ENCODE peak calls at places on chromosomes 13 and 19, in six cellular contexts. R, M, A, C, L and P are unnamed samples.

GRCh38 chr13:20788312-20788711 is 14.6 kb upstream of the EEF1AKMT1 start:
- DNase-seq in R (peak), M (no peak), A (no peak), C (no peak), L (peak), P (no peak)

GRCh38 chr19:43809762-43810696 is 7.8 kb upstream of the LYPD5 start:
- DNase-seq in R (peak), M (peak), A (peak), C (peak), L (peak), P (peak)

GRCh38 chr13:50592412-50593145 is 250.9 kb downstream of the DLEU7 start:
- DNase-seq in R (peak), M (peak), A (peak), C (peak), L (peak), P (peak)

GRCh38 chr13:71758823-71759222 is 108.2 kb downstream of the DACH1 start:
- DNase-seq in R (peak), M (no peak), A (peak), C (no peak), L (no peak), P (peak)

GRCh38 chr13:113929628-113930615 is 44.0 kb downstream of the C13orf46 start:
- DNase-seq in R (no peak), M (no peak), A (no peak), C (no peak), L (no peak), P (no peak)

GRCh38 chr19:47534628-47535027 is 19.8 kb upstream of the NAPA start:
- DNase-seq in R (no peak), M (no peak), A (no peak), C (no peak), L (no peak), P (no peak)

GRCh38 chr13:67740871-67741475 is 510.8 kb upstream of the PCDH9 start:
- DNase-seq in R (no peak), M (no peak), A (peak), C (no peak), L (no peak), P (peak)

GRCh38 chr13:50843256-50844043 is at the start of gene DLEU7:
- DNase-seq in R (no peak), M (no peak), A (no peak), C (no peak), L (no peak), P (no peak)

GRCh38 chr13:75250526-75251183 is 231.3 kb downstream of the TBC1D4 start:
- DNase-seq in R (peak), M (no peak), A (no peak), C (no peak), L (peak), P (peak)

GRCh38 chr13:75305057-75305456 is 176.9 kb downstream of the TBC1D4 start:
- DNase-seq in R (peak), M (no peak), A (no peak), C (no peak), L (no peak), P (peak)

GRCh38 chr13:34162545-34162936 is 344.6 kb downstream of the RFC3 start:
- DNase-seq in R (no peak), M (no peak), A (no peak), C (no peak), L (peak), P (peak)

GRCh38 chr19:49564616-49565045 is 15.7 kb downstream of the NOSIP start:
- DNase-seq in R (no peak), M (no peak), A (no peak), C (no peak), L (no peak), P (no peak)

GRCh38 chr19:8392017-8392591 is 1.9 kb downstream of the RAB11B start:
- DNase-seq in R (peak), M (no peak), A (peak), C (no peak), L (no peak), P (no peak)

GRCh38 chr19:6817179-6817578 is 44.7 kb downstream of the VAV1 start:
- DNase-seq in R (no peak), M (no peak), A (no peak), C (no peak), L (no peak), P (no peak)

GRCh38 chr13:93797463-93797862 is 570.9 kb downstream of the GPC6 start:
- DNase-seq in R (no peak), M (no peak), A (no peak), C (no peak), L (peak), P (no peak)

GRCh38 chr19:16571689-16572331 is 405 bp downstream of the SLC35E1 start:
- DNase-seq in R (peak), M (peak), A (peak), C (no peak), L (peak), P (no peak)

GRCh38 chr19:29517412-29517811 is 8.4 kb upstream of the VSTM2B start:
- DNase-seq in R (no peak), M (no peak), A (no peak), C (no peak), L (no peak), P (no peak)

GRCh38 chr13:28611654-28612131 is 47.2 kb upstream of the POMP start:
- DNase-seq in R (peak), M (no peak), A (peak), C (no peak), L (peak), P (no peak)

GRCh38 chr19:51607920-51608562 is 22.2 kb downstream of the SIGLEC5 start:
- DNase-seq in R (peak), M (peak), A (peak), C (peak), L (peak), P (peak)

GRCh38 chr13:41693434-41693833 is 236.1 kb downstream of the RGCC start:
- DNase-seq in R (no peak), M (no peak), A (no peak), C (no peak), L (no peak), P (peak)

GRCh38 chr13:40113644-40114304 is 458.3 kb downstream of the COG6 start:
- DNase-seq in R (no peak), M (no peak), A (peak), C (no peak), L (no peak), P (peak)

GRCh38 chr19:34373601-34374288 is 8.7 kb downstream of the GPI start:
- DNase-seq in R (no peak), M (no peak), A (no peak), C (no peak), L (no peak), P (no peak)

GRCh38 chr19:48926909-48927308 is 6.6 kb upstream of the DHDH start:
- DNase-seq in R (peak), M (peak), A (peak), C (no peak), L (peak), P (peak)

GRCh38 chr13:111508902-111509509 is 188.6 kb downstream of the TEX29 start:
- DNase-seq in R (no peak), M (no peak), A (no peak), C (no peak), L (no peak), P (no peak)

DNA sequence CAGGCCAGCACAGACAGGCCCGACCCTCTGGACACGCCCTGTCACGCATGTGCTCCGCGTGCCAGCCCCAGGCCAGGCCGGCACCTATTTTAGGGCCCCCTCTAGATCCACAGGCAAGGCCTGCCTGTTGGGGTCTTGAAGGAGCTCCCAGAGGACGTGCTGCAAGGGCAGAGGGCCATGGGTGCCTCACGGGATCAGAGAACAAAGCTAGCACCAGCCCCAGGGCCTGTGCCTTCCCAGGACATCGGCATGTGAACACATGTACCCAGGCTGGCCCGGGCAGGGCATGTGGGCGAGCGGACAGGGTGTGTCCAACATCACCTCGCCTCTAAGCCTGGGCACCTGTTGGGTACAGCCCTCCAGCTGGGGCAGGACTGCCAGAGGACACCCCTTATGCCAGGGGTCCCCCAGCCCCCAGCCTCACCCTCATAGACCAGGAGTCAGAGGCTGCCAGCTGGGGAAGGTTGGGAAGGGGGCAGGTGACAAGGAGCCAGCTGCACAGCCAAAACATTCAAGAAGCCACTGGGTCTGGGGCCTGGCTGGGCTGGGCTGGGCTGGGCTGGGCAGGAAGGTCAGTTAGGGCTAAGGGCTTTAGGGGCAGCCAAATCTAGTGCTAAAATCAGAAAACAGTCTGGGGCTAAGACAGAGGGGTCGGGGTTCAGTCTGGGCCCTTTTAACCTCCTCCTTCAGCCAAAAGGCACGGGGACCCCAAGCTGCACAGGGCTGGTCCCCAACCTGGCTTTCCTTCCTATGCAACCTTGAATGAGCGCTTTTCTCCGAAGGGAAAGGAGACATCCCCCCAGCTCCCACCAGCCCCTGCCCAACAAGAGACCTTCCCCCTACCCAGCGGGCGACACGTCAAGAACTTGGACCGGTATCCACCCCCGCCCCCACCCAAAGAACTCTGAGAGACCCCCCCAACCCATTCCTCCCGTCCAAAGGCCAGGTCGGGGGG is 35.3 kb upstream of the NANOS3 start:
- DNase-seq in R (no peak), M (peak), A (peak), C (peak), L (no peak), P (no peak)
- H3K27ac ChIP-seq in R (peak), M (peak), A (peak), C (peak), L (peak), P (peak)

DNA sequence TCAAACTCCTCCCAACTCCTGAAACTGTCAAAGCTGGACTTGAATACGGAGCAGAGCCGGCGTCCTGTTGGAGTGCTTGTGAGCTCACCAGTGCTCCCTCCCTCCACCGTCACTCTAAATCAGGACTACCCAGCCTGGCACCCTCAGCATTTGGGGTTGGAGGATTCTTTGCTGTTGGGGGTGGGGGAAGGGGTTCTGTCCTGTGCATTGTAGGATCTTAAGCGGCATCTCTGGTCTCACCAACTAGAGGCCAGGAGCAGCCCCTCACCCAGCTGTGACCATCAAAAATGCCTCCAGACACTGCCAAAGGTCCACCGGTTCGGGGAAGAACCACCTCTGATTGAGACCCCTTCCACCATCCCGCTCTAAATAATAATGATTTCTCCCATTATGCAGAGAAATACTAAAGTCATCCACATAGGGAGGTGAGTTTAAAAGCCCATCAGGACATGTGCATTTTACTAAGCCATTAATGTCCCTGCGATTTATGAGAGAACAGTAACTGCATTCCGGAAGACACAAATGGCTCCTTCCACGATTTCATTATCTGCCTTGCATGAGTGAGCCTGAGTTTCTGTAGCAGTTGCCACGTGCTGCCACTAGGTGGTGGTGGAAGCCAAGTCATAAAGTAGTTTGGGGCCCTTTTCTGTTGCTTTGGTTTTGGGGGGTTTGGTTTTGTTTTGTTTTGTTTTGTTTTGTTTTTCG is 16.1 kb upstream of the USP29 start:
- DNase-seq in R (peak), M (peak), A (peak), C (peak), L (peak), P (peak)
- H3K4me2 ChIP-seq in R (no peak), M (peak), A (no peak), C (no peak), L (peak), P (peak)

DNA sequence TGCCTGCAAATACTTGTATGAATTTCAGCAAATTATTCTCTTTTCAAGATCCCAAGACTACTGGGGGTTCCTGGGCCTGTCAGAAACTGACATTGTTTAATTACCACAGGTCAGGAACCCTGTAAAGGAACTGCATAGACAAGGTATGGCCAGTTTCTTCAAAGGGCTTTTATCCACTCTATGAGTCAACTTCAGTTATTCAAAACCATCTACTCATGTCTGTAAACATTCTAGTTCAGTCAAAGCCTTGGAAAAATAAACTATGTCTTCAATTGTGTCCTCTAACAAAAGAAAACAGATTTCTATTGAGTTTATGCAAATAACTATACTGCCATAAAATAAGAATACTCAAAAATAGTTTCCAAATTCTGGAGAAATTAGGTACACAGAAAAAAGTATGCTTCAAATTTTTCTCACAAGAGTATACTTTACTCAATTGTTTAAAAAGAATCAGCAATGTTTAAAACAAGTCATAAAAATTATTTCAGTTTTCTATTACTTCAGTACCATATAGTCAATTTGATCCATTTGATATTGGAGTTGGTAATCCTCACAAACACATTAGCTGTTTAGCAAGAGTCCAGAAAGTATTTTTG is 486.4 kb upstream of the PCDH20 start:
- DNase-seq in R (no peak), M (no peak), A (no peak), C (no peak), L (no peak), P (no peak)
- H2AFZ ChIP-seq in R (no peak), M (no peak), A (no peak), C (no peak), L (no peak), P (no peak)

DNA sequence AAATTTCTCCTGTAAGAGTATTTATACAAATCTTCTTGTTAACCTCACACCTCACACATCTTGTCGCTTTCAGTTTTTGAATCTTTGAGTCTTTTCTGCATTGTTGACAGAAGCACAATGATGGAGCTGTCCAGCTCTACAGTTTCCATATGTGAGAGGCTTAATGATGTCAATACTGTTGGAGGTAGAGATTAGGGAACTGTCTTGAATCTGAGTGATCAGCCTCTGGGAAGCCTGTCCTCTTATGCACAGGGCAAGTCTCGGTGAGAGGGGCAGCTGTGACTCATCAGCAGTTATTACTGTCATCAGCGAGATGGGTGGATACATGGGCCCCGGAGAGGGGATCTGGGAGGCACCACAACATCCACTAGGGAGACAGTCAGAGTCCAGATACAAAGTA is 4.6 kb upstream of the ITGBL1 start:
- DNase-seq in R (no peak), M (no peak), A (peak), C (no peak), L (peak), P (peak)
- H3K27ac ChIP-seq in R (no peak), M (no peak), A (no peak), C (no peak), L (no peak), P (no peak)

GRCh38 chr19:10888421-10888866 is 17.1 kb downstream of the CARM1 start:
- DNase-seq in R (no peak), M (no peak), A (no peak), C (no peak), L (no peak), P (no peak)
- H3K4me2 ChIP-seq in R (no peak), M (no peak), A (no peak), C (peak), L (no peak), P (no peak)

GRCh38 chr13:31209819-31210209 is 10.0 kb downstream of the B3GLCT start:
- DNase-seq in R (no peak), M (no peak), A (no peak), C (no peak), L (no peak), P (no peak)
- H2AFZ ChIP-seq in R (no peak), M (no peak), A (no peak), C (no peak), L (no peak), P (no peak)

GRCh38 chr13:36736119-36736726 is 62.4 kb downstream of the SERTM1 start:
- DNase-seq in R (peak), M (peak), A (peak), C (peak), L (peak), P (peak)
- H3K27ac ChIP-seq in R (no peak), M (no peak), A (no peak), C (no peak), L (no peak), P (no peak)

DNA sequence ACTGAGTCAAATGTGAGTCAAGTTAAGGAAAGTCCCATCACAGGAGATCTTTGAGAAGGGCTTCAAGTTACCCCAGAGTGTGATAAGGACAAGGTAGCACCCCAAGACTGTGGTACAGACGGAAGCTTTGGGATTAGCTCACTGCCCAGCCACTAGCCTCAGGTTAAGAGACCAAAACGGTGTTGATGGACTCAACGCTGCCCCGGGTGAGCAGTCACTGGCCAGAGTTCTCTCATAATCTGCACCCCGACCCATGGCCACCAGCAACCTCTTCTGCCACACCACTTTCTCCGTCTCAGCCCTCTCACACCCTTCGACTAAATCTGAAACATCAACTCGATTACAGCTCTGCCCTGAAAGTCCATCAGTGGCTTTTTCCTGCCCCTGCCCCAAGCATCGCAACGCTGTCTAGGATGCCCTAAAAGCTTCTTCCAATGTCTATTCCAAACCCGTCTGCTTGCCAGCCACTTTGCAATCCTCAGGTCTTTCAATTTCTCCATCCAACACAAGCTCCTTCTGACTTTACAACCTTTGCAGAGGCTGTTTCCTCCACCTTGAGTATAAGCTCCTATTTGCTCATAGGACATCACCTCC is 5.6 kb downstream of the HNRNPL start:
- DNase-seq in R (no peak), M (no peak), A (no peak), C (no peak), L (no peak), P (no peak)
- H3K4me2 ChIP-seq in R (no peak), M (no peak), A (no peak), C (no peak), L (no peak), P (no peak)